ENCODE peak calls at places on chromosomes 1 and 21, in six cellular contexts. R is body of pancreas, E is ovary, A is Peyer's patch, Z is breast epithelium, N is thyroid gland. D is an unnamed sample.

GRCh38 chr1:52139817-52140540 is 1.9 kb upstream of the ZFYVE9 start:
- DNase-seq in R (no peak), E (no peak), A (no peak), Z (no peak), N (no peak), D (no peak)

GRCh38 chr1:44609412-44609767 is 64.9 kb downstream of the TMEM53 start:
- DNase-seq in R (peak), E (peak), A (peak), Z (no peak), N (peak), D (peak)

GRCh38 chr1:37663426-37664000 is 28.8 kb upstream of the CDCA8 start:
- DNase-seq in R (no peak), E (no peak), A (no peak), Z (no peak), N (no peak), D (no peak)

GRCh38 chr1:175822575-175822974 is 79.2 kb upstream of the TNR start:
- DNase-seq in R (no peak), E (no peak), A (no peak), Z (no peak), N (no peak), D (no peak)

GRCh38 chr1:25711555-25712298 is 88.3 kb upstream of the SELENON start:
- DNase-seq in R (no peak), E (no peak), A (peak), Z (no peak), N (no peak), D (no peak)

GRCh38 chr1:90614872-90615271 is 102.2 kb downstream of the BARHL2 start:
- DNase-seq in R (no peak), E (no peak), A (no peak), Z (no peak), N (no peak), D (no peak)

GRCh38 chr1:93448292-93448982 is 519 bp downstream of the FNBP1L start:
- DNase-seq in R (peak), E (peak), A (peak), Z (peak), N (peak), D (peak)

GRCh38 chr21:33949516-33950424 is 34.2 kb upstream of the ATP5PO start:
- DNase-seq in R (no peak), E (no peak), A (no peak), Z (no peak), N (no peak), D (no peak)

GRCh38 chr1:192581131-192581927 is 5.8 kb downstream of the RGS1 start:
- DNase-seq in R (no peak), E (no peak), A (no peak), Z (no peak), N (no peak), D (no peak)

GRCh38 chr1:225454067-225454618 is 26.3 kb upstream of the LBR start:
- DNase-seq in R (peak), E (no peak), A (peak), Z (no peak), N (no peak), D (peak)

GRCh38 chr1:145750444-145750843 is 31.1 kb downstream of the CD160 start:
- DNase-seq in R (no peak), E (no peak), A (no peak), Z (no peak), N (no peak), D (no peak)

GRCh38 chr1:93925206-93925605 is 16.0 kb upstream of the GCLM start:
- DNase-seq in R (no peak), E (no peak), A (no peak), Z (no peak), N (no peak), D (no peak)

GRCh38 chr1:161173711-161174110 is 3.6 kb downstream of the B4GALT3 start:
- DNase-seq in R (no peak), E (no peak), A (no peak), Z (no peak), N (no peak), D (no peak)

GRCh38 chr1:216945506-216946080 is 222.4 kb upstream of the ESRRG start:
- DNase-seq in R (no peak), E (no peak), A (no peak), Z (no peak), N (no peak), D (no peak)

GRCh38 chr21:35059742-35060141 is 10.6 kb upstream of the RUNX1 start:
- DNase-seq in R (no peak), E (no peak), A (no peak), Z (no peak), N (no peak), D (no peak)

GRCh38 chr1:27402349-27402754 is 9.9 kb downstream of the GPR3 start:
- DNase-seq in R (peak), E (peak), A (peak), Z (peak), N (peak), D (peak)

GRCh38 chr1:217687511-217687910 is 56.4 kb downstream of the SPATA17 start:
- DNase-seq in R (no peak), E (no peak), A (no peak), Z (no peak), N (no peak), D (no peak)

GRCh38 chr1:162612606-162613400 is 19.5 kb upstream of the DDR2 start:
- DNase-seq in R (peak), E (peak), A (peak), Z (no peak), N (peak), D (no peak)

GRCh38 chr1:3360646-3361257 is 93.7 kb upstream of the ARHGEF16 start:
- DNase-seq in R (no peak), E (no peak), A (no peak), Z (no peak), N (peak), D (no peak)

GRCh38 chr1:48228156-48228555 is 5.6 kb downstream of the SLC5A9 start:
- DNase-seq in R (no peak), E (no peak), A (no peak), Z (no peak), N (no peak), D (no peak)

GRCh38 chr21:43923391-43923790 is 58.4 kb downstream of the AGPAT3 start:
- DNase-seq in R (peak), E (no peak), A (no peak), Z (no peak), N (peak), D (no peak)

GRCh38 chr1:110555807-110556470 is 37.0 kb upstream of the KCNA10 start:
- DNase-seq in R (peak), E (no peak), A (no peak), Z (peak), N (peak), D (no peak)

GRCh38 chr1:65386452-65386851 is 34.0 kb upstream of the LEPR start:
- DNase-seq in R (no peak), E (no peak), A (no peak), Z (no peak), N (no peak), D (no peak)

GRCh38 chr1:9193226-9193625 is 41.3 kb upstream of the H6PD start:
- DNase-seq in R (no peak), E (no peak), A (no peak), Z (no peak), N (no peak), D (no peak)

GRCh38 chr1:196259291-196259690 is 348.9 kb downstream of the KCNT2 start:
- DNase-seq in R (no peak), E (no peak), A (no peak), Z (no peak), N (no peak), D (no peak)

GRCh38 chr1:84156210-84156621 is 12.1 kb downstream of the PRKACB start:
- DNase-seq in R (no peak), E (no peak), A (no peak), Z (no peak), N (no peak), D (no peak)

GRCh38 chr1:7042322-7043231 is 257.3 kb downstream of the CAMTA1 start:
- DNase-seq in R (peak), E (no peak), A (no peak), Z (no peak), N (peak), D (no peak)

GRCh38 chr1:57423135-57424131 is at the start of gene DAB1:
- DNase-seq in R (peak), E (no peak), A (no peak), Z (no peak), N (no peak), D (no peak)

GRCh38 chr1:71339238-71339637 is 258.4 kb upstream of the ZRANB2 start:
- DNase-seq in R (no peak), E (no peak), A (no peak), Z (no peak), N (no peak), D (no peak)

GRCh38 chr1:158177705-158178450 is 2.8 kb upstream of the CD1D start:
- DNase-seq in R (peak), E (peak), A (peak), Z (peak), N (peak), D (peak)
- TF ChIP-seq POLR2A in R (no peak), E (no peak), A (peak), Z (no peak), N (peak), D (no peak)

DNA sequence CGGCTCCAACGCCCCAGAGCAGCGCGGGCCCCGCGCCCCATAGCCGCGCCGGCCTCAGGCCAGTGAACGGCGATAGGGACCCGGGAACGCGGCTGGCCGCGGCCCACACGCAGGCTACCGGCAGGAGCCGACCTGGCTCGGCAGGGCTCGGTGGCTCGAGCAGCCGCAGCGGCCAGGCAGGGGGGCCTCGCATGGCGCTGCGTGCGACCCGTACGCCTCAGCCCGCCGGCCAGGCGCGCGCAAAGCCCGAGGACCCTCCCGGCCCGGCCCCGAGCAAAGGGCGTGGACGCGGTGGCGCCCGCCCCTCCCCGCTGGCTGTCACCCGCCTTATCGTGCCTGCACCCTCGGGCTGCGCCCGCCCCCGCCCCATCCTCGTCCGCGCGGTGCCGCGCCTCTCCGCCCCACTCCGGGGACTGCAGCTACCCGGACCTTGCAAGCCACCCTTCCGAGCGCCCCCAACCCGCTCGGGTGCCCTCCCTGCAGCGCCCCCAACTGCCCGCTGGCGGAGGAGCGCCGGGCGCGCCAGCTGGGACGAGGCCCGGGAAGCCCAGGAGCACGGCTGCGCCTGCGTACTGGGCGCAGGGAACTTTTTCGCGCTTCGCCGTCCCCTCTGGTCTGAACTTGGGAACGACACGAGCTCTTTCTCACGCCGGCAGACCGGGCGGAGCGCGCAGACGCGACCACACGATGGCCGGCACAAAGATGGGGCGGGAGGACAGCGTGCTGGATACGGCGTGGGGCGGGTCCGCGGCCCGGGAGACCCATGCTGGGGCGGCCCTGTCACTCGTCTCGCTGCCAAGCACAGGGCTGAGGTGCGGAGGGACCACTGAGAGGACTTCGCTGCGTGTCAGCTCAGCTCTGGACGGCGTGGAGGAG is at the start of gene ABCB10:
- DNase-seq in R (peak), E (peak), A (peak), Z (peak), N (peak), D (peak)
- TF ChIP-seq POLR2A in R (peak), E (peak), A (peak), Z (no peak), N (peak), D (no peak)

GRCh38 chr1:112544011-112544688 is 35.4 kb downstream of the WNT2B start:
- DNase-seq in R (no peak), E (no peak), A (no peak), Z (no peak), N (no peak), D (no peak)
- TF ChIP-seq POLR2A in R (no peak), E (no peak), A (no peak), Z (no peak), N (no peak), D (no peak)

GRCh38 chr1:153548722-153549695 is at the start of gene S100A3:
- DNase-seq in R (peak), E (peak), A (peak), Z (no peak), N (no peak), D (peak)
- TF ChIP-seq POLR2A in R (no peak), E (no peak), A (no peak), Z (no peak), N (no peak), D (no peak)

GRCh38 chr1:47179988-47180563 is 9.8 kb downstream of the PDZK1IP1 start:
- DNase-seq in R (peak), E (no peak), A (no peak), Z (no peak), N (no peak), D (peak)

GRCh38 chr1:47178020-47178419 is 11.8 kb downstream of the PDZK1IP1 start:
- DNase-seq in R (no peak), E (no peak), A (no peak), Z (no peak), N (no peak), D (peak)

GRCh38 chr1:47180603-47181094 is 9.2 kb downstream of the PDZK1IP1 start:
- DNase-seq in R (peak), E (no peak), A (no peak), Z (no peak), N (peak), D (peak)

GRCh38 chr1:47178665-47179022 is 11.2 kb downstream of the PDZK1IP1 start:
- DNase-seq in R (no peak), E (no peak), A (no peak), Z (no peak), N (no peak), D (peak)

GRCh38 chr1:47179023-47179987 is 10.5 kb downstream of the PDZK1IP1 start:
- DNase-seq in R (peak), E (peak), A (peak), Z (peak), N (peak), D (peak)
- TF ChIP-seq POLR2A in R (no peak), E (no peak), A (peak), Z (no peak), N (no peak), D (no peak)

GRCh38 chr21:45643021-45643980 is at the start of gene PCBP3:
- DNase-seq in R (peak), E (peak), A (peak), Z (peak), N (peak), D (peak)
- TF ChIP-seq POLR2A in R (peak), E (no peak), A (no peak), Z (no peak), N (peak), D (no peak)

D was measured in stomach.